ENCODE peak calls at places on chromosomes 7 and 10, in four cellular contexts. U is HCT116, V is H1, T is GM12878. O is an unnamed sample.

GRCh38 chr10:7857259-7857658 is 39.0 kb downstream of the TAF3 start:
- DNase-seq in T (no peak), V (no peak), U (no peak), O (no peak)

GRCh38 chr7:102061981-102062390 is 224.7 kb upstream of the SH2B2 start:
- DNase-seq in V (no peak), U (no peak), T (peak; percentile 82), O (no peak)

GRCh38 chr7:34190299-34190698 is 285.0 kb downstream of the BMPER start:
- DNase-seq in V (no peak), U (no peak), T (no peak), O (no peak)

GRCh38 chr10:93413252-93413689 is 68.9 kb downstream of the MYOF start:
- DNase-seq in U (no peak), V (no peak), T (no peak), O (no peak)

GRCh38 chr7:119783799-119784198 is 489.2 kb upstream of the KCND2 start:
- DNase-seq in T (no peak), V (no peak), U (no peak), O (no peak)

GRCh38 chr7:1823376-1824150 is 153.5 kb downstream of the ELFN1 start:
- DNase-seq in U (no peak), T (no peak), V (no peak), O (no peak)

GRCh38 chr7:142760071-142760642 is 10.6 kb upstream of the PRSS2 start:
- DNase-seq in V (no peak), T (no peak), U (no peak), O (no peak)

GRCh38 chr10:15852111-15852557 is 8.2 kb downstream of the MINDY3 start:
- DNase-seq in U (no peak), V (no peak), T (no peak), O (no peak)

GRCh38 chr7:21367537-21367936 is 60.3 kb upstream of the SP4 start:
- DNase-seq in V (no peak), T (no peak), U (no peak), O (no peak)

GRCh38 chr10:24784923-24785322 is 61.2 kb upstream of the ARHGAP21 start:
- DNase-seq in T (no peak), V (no peak), U (no peak), O (no peak)

GRCh38 chr10:132790470-132790869 is 4.5 kb upstream of the NKX6-2 start:
- DNase-seq in V (no peak), U (no peak), T (no peak), O (no peak)

GRCh38 chr10:132792796-132793195 is 6.8 kb upstream of the NKX6-2 start:
- DNase-seq in U (no peak), T (no peak), V (no peak), O (no peak)

GRCh38 chr10:132790934-132791829 is 5.2 kb upstream of the NKX6-2 start:
- DNase-seq in T (no peak), U (no peak), V (no peak), O (no peak)

GRCh38 chr10:132793871-132794849 is 8.2 kb upstream of the NKX6-2 start:
- DNase-seq in T (no peak), U (no peak), V (no peak), O (no peak)

GRCh38 chr10:132793213-132793612 is 7.3 kb upstream of the NKX6-2 start:
- DNase-seq in T (no peak), U (no peak), V (no peak), O (no peak)
- TF ChIP-seq SIN3A in T (no peak), U (no peak), V (no peak), O (no peak)

GRCh38 chr10:124004372-124004928 is 88.9 kb downstream of the CHST15 start:
- DNase-seq in U (no peak), T (no peak), V (peak; percentile 36), O (no peak)
- H3K4me1 ChIP-seq in U (no peaks in the 10 kb centered on the region), T (no peaks in the 10 kb centered on the region), V (peaks cover 3% of the 10 kb centered on the region), O (no peaks in the 10 kb centered on the region)

GRCh38 chr10:83539528-83540308 is 599.6 kb upstream of the GHITM start:
- DNase-seq in T (peak; percentile 74), U (no peak), V (no peak), O (no peak)
- TF ChIP-seq SIN3A in T (no peak), U (no peak), V (peak; percentile 90), O (no peak)

GRCh38 chr10:52434734-52435133 is 120.7 kb downstream of the DKK1 start:
- DNase-seq in V (no peak), U (no peak), T (no peak), O (no peak)

GRCh38 chr10:52438119-52438518 is 124.0 kb downstream of the DKK1 start:
- DNase-seq in T (no peak), V (no peak), U (no peak), O (no peak)

GRCh38 chr10:52440612-52441285 is 126.7 kb downstream of the DKK1 start:
- DNase-seq in T (no peak), U (no peak), V (no peak), O (no peak)

GRCh38 chr10:52437205-52437646 is 123.1 kb downstream of the DKK1 start:
- DNase-seq in T (peak; percentile 2), U (no peak), V (no peak), O (no peak)

DNA sequence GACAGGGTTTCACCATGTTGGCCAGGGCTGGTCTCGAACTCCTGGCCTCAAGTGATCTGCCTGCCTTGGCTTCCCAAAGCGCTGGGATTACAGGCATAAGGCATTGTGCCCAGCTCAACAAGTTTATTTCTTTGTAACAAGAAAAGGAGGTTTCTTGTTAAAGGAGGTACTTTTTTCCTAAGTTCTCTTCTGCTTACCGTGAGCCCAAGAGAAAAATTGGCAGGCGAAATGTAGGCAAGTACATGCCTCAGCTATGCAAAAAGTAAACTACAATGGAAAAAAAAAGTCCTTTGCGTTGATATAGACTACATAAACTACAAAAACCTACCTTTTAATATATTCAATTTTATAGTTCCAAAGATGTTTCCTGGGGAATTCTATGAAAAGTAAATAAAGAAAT is 122.6 kb downstream of the DKK1 start:
- DNase-seq in V (no peak), T (no peak), U (no peak), O (no peak)
- H3K4me1 ChIP-seq in V (no peaks in the 10 kb centered on the region), T (peaks cover 3% of the 10 kb centered on the region), U (peaks cover 20% of the 10 kb centered on the region), O (no peaks in the 10 kb centered on the region)

GRCh38 chr7:130141161-130141857 is 63.9 kb downstream of the TMEM209 start:
- DNase-seq in U (no peak), V (peak; percentile 85), T (no peak), O (no peak)
- TF ChIP-seq SIN3A in U (no peak), V (peak; percentile 58), T (no peak), O (no peak)

GRCh38 chr10:4130685-4131084 is 345.7 kb upstream of the KLF6 start:
- DNase-seq in T (no peak), V (no peak), U (no peak), O (no peak)

GRCh38 chr10:4129866-4130455 is 345.0 kb upstream of the KLF6 start:
- DNase-seq in T (no peak), V (no peak), U (no peak), O (no peak)

GRCh38 chr10:4131407-4132215 is 346.6 kb upstream of the KLF6 start:
- DNase-seq in T (peak; percentile 66), V (no peak), U (no peak), O (no peak)

GRCh38 chr10:4132216-4132556 is 347.2 kb upstream of the KLF6 start:
- DNase-seq in U (no peak), T (no peak), V (no peak), O (no peak)

DNA sequence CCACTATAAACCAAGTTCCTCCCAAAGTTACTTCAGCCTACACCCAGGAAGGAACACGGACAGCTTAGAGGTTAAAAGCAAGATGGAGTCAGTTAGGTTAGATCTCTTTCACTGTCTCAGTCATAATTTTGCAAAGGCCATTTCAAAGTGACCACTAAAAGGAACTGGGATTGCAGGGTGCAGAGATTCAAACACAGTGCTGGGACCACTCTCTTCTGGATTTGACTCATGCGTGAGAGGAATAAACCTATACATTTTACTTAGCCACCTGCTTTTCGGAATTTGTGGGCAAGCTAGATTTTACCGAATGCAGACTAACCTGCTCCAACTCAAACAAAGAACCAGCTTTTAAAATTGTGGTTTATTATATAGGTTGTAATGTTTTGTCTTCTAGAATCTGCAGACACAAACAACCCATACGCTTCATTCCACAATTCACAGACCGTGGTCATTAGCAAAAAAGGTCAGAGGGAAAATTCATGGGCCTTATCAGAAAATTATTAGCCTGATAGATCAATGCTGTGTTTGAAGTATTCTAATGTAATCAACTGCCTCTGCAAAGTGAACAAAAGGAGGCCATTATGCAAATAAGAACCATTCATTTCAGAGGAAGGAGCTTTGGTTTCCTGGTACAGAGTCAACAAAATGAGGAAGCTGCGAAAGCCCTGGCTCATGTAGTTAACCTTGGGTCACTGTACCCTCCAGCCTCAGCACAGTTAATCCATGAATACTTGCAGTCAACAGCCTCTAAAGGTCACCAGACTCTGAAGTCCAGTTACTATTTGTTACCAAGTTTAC is 342.7 kb upstream of the KLF6 start:
- DNase-seq in U (no peak), V (no peak), T (peak; percentile 71), O (no peak)
- H3K4me1 ChIP-seq in U (peaks cover 10% of the 10 kb centered on the region), V (no peaks in the 10 kb centered on the region), T (peaks cover 29% of the 10 kb centered on the region), O (peaks cover 12% of the 10 kb centered on the region)

GRCh38 chr7:106031271-106032029 is 68.4 kb downstream of the CDHR3 start:
- DNase-seq in V (no peak), T (no peak), U (no peak), O (no peak)

GRCh38 chr7:106036004-106036403 is 72.9 kb downstream of the CDHR3 start:
- DNase-seq in T (no peak), V (no peak), U (no peak), O (no peak)

GRCh38 chr7:106035568-106035967 is 72.5 kb downstream of the CDHR3 start:
- DNase-seq in U (no peak), T (no peak), V (no peak), O (no peak)

GRCh38 chr7:106032295-106032694 is 69.2 kb downstream of the CDHR3 start:
- DNase-seq in T (no peak), V (no peak), U (no peak), O (no peak)

DNA sequence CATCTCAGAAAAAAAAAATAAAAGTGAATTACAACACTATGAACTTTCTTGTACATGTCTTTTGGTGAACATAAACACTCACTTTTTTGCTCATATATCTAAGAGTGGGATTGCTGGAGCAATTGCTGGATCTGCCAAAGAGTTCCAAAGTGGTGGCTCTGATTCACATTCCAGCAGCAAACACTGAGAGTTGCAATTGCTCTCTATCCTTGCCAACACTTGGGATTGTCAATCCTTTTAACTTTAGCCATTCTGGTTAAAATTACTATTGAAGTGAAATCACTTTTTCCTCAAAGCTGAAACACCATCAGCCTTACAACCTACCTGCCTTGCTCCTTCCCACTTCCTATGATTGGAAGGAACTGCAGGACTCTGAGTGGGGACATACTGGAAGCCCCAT is 70.7 kb downstream of the CDHR3 start:
- DNase-seq in U (no peak), V (no peak), T (no peak), O (no peak)
- TF ChIP-seq SIN3A in U (no peak), V (no peak), T (no peak), O (no peak)

GRCh38 chr7:27112960-27113949 is 10.8 kb upstream of the HOXA2 start:
- DNase-seq in U (peak; percentile 60), T (no peak), V (peak; percentile 78), O (no peak)

GRCh38 chr7:27115161-27116018 is 12.9 kb upstream of the HOXA2 start:
- DNase-seq in U (peak; percentile 96), T (no peak), V (peak; percentile 68), O (no peak)

GRCh38 chr7:27112361-27112760 is 9.9 kb upstream of the HOXA2 start:
- DNase-seq in U (no peak), T (no peak), V (no peak), O (no peak)

GRCh38 chr7:27116019-27116411 is 13.5 kb upstream of the HOXA2 start:
- DNase-seq in V (peak; percentile 45), U (no peak), T (no peak), O (no peak)

GRCh38 chr7:27113991-27114866 is 11.7 kb upstream of the HOXA2 start:
- DNase-seq in T (no peak), U (no peak), V (peak; percentile 52), O (no peak)
- H3K4me1 ChIP-seq in T (no peaks in the 10 kb centered on the region), U (peaks cover 57% of the 10 kb centered on the region), V (peaks cover 11% of the 10 kb centered on the region), O (peaks cover 61% of the 10 kb centered on the region)